ENCODE peak calls at places on chromosomes 2 and 18, in six cellular contexts. B is fibroblast of the aortic adventitia, A is omental fat pad, V is endothelial cell, P is AG04450, W is GM12865. E is an unnamed sample.
A peak's percentile ranks its signal among the peaks of the same experiment; 100 is the strongest.

GRCh38 chr2:9029721-9030120 is 26.2 kb upstream of the MBOAT2 start:
- DNase-seq in B (no peak), A (no peak), P (no peak), W (no peak), V (no peak), E (no peak)

GRCh38 chr2:160014227-160014626 is 48.2 kb downstream of the PLA2R1 start:
- DNase-seq in B (peak; percentile 8), W (no peak), P (no peak), V (no peak), A (no peak), E (no peak)

GRCh38 chr18:3773303-3773702 is 323.3 kb downstream of the TGIF1 start:
- DNase-seq in A (no peak), B (peak; percentile 32), W (no peak), V (no peak), P (no peak), E (no peak)

GRCh38 chr2:157170299-157170698 is 87.2 kb upstream of the GALNT5 start:
- DNase-seq in B (no peak), A (no peak), W (no peak), V (no peak), P (no peak), E (no peak)

GRCh38 chr18:13151656-13152055 is 66.9 kb upstream of the LDLRAD4 start:
- DNase-seq in W (no peak), P (no peak), A (no peak), V (no peak), B (no peak), E (no peak)

GRCh38 chr2:43399515-43400245 is 173.3 kb upstream of the ZFP36L2 start:
- DNase-seq in A (no peak), W (no peak), P (peak; percentile 78), B (peak; percentile 94), V (no peak), E (no peak)

GRCh38 chr2:100588071-100588786 is 25.4 kb downstream of the PDCL3 start:
- DNase-seq in W (peak; percentile 54), A (no peak), P (no peak), B (peak; percentile 27), V (no peak), E (no peak)

GRCh38 chr2:234071664-234072063 is 21.2 kb downstream of the SPP2 start:
- DNase-seq in W (no peak), V (no peak), A (no peak), P (no peak), B (no peak), E (no peak)

GRCh38 chr2:187377335-187377734 is 70.7 kb downstream of the CALCRL start:
- DNase-seq in B (peak; percentile 33), V (no peak), P (no peak), W (no peak), A (no peak), E (no peak)

GRCh38 chr2:187379869-187380268 is 68.2 kb downstream of the CALCRL start:
- DNase-seq in A (no peak), W (no peak), P (no peak), V (no peak), B (no peak), E (no peak)

GRCh38 chr2:187383043-187383800 is 64.8 kb downstream of the CALCRL start:
- DNase-seq in W (no peak), P (no peak), A (no peak), V (no peak), B (peak; percentile 55), E (no peak)

GRCh38 chr2:187382131-187382530 is 65.9 kb downstream of the CALCRL start:
- DNase-seq in W (no peak), V (no peak), P (no peak), A (no peak), B (peak; percentile 53), E (no peak)
- TF ChIP-seq CTCF in W (no peak), V (no peak), P (no peak), A (no peak), B (no peak), E (no peak)

GRCh38 chr18:79856119-79857080 is 58.7 kb downstream of the KCNG2 start:
- DNase-seq in W (peak; percentile 61), A (no peak), P (no peak), V (peak; percentile 44), B (peak; percentile 5), E (peak; percentile 19)
- TF ChIP-seq CTCF in W (no peak), A (no peak), P (no peak), V (no peak), B (no peak), E (no peak)

GRCh38 chr2:18510775-18511174 is 49.7 kb downstream of the RDH14 start:
- DNase-seq in A (no peak), W (no peak), B (no peak), V (no peak), P (no peak), E (no peak)
- TF ChIP-seq CTCF in A (no peak), W (no peak), B (no peak), V (no peak), P (no peak), E (no peak)

GRCh38 chr2:205564761-205565160 is 117.5 kb upstream of the NRP2 start:
- DNase-seq in W (no peak), V (no peak), B (no peak), P (no peak), A (no peak), E (no peak)

GRCh38 chr2:205566556-205567061 is 115.7 kb upstream of the NRP2 start:
- DNase-seq in B (no peak), P (no peak), W (no peak), V (no peak), A (no peak), E (no peak)

GRCh38 chr2:205557873-205558272 is 124.4 kb upstream of the NRP2 start:
- DNase-seq in V (no peak), B (no peak), W (no peak), P (no peak), A (no peak), E (no peak)

GRCh38 chr2:205568620-205569019 is 113.7 kb upstream of the NRP2 start:
- DNase-seq in V (no peak), P (no peak), A (no peak), B (no peak), W (no peak), E (no peak)

GRCh38 chr2:205563646-205564045 is 118.7 kb upstream of the NRP2 start:
- DNase-seq in B (no peak), W (peak; percentile 22), A (no peak), V (peak; percentile 14), P (no peak), E (no peak)
- TF ChIP-seq CTCF in B (peak; percentile 15), W (peak; percentile 43), A (no peak), V (peak; percentile 70), P (peak; percentile 26), E (no peak)

GRCh38 chr2:216735661-216736060 is 40.3 kb upstream of the IGFBP5 start:
- DNase-seq in P (no peak), B (no peak), A (no peak), V (no peak), W (no peak), E (no peak)
- TF ChIP-seq CTCF in P (no peak), B (no peak), A (no peak), V (no peak), W (no peak), E (no peak)